ENCODE peak calls at places on chromosome 11, in ten cellular contexts. One of them, this sample, is unnamed.

GRCh38 chr11:120893431-120894206 is 130.3 kb upstream of the TBCEL start:
- DNase-seq in upper lobe of right lung: no peak
- DNase-seq in LNCaP clone FGC: no peak
- DNase-seq in IMR-90: no peak
- DNase-seq in A549: no peak
- DNase-seq in colonic mucosa: no peak
- DNase-seq in Calu3: no peak
- DNase-seq in neural crest cell: no peak
- DNase-seq in mammary epithelial cell: no peak
- DNase-seq in nephron progenitor cell: no peak
- DNase-seq in this sample: no peak

GRCh38 chr11:78085972-78086371 is 6.3 kb upstream of the NDUFC2 start:
- DNase-seq in upper lobe of right lung: no peak
- DNase-seq in LNCaP clone FGC: no peak
- DNase-seq in IMR-90: no peak
- DNase-seq in A549: no peak
- DNase-seq in colonic mucosa: no peak
- DNase-seq in Calu3: no peak
- DNase-seq in neural crest cell: no peak
- DNase-seq in mammary epithelial cell: no peak
- DNase-seq in nephron progenitor cell: no peak
- DNase-seq in this sample: no peak

GRCh38 chr11:64341851-64342791 is 2.1 kb downstream of the CCDC88B start:
- DNase-seq in upper lobe of right lung: peak
- DNase-seq in LNCaP clone FGC: peak
- DNase-seq in IMR-90: peak
- DNase-seq in A549: peak
- DNase-seq in colonic mucosa: peak
- DNase-seq in Calu3: peak
- DNase-seq in neural crest cell: peak
- DNase-seq in mammary epithelial cell: peak
- DNase-seq in nephron progenitor cell: peak
- DNase-seq in this sample: peak

GRCh38 chr11:81359476-81359875 is 1374.2 kb downstream of the FAM181B start:
- DNase-seq in upper lobe of right lung: no peak
- DNase-seq in LNCaP clone FGC: no peak
- DNase-seq in IMR-90: no peak
- DNase-seq in A549: no peak
- DNase-seq in colonic mucosa: no peak
- DNase-seq in Calu3: no peak
- DNase-seq in neural crest cell: no peak
- DNase-seq in mammary epithelial cell: no peak
- DNase-seq in nephron progenitor cell: no peak
- DNase-seq in this sample: no peak

GRCh38 chr11:125114518-125114917 is 3.1 kb upstream of the TMEM218 start:
- DNase-seq in upper lobe of right lung: no peak
- DNase-seq in LNCaP clone FGC: no peak
- DNase-seq in IMR-90: no peak
- DNase-seq in A549: peak
- DNase-seq in colonic mucosa: no peak
- DNase-seq in Calu3: no peak
- DNase-seq in neural crest cell: no peak
- DNase-seq in mammary epithelial cell: no peak
- DNase-seq in nephron progenitor cell: no peak
- DNase-seq in this sample: no peak

GRCh38 chr11:119100246-119100959 is 1.2 kb downstream of the DPAGT1 start:
- DNase-seq in upper lobe of right lung: no peak
- DNase-seq in LNCaP clone FGC: no peak
- DNase-seq in IMR-90: peak
- DNase-seq in A549: peak
- DNase-seq in colonic mucosa: no peak
- DNase-seq in Calu3: peak
- DNase-seq in neural crest cell: no peak
- DNase-seq in mammary epithelial cell: peak
- DNase-seq in nephron progenitor cell: no peak
- DNase-seq in this sample: no peak

GRCh38 chr11:74325649-74326645 is 14.5 kb upstream of the P4HA3 start:
- DNase-seq in upper lobe of right lung: peak
- DNase-seq in LNCaP clone FGC: peak
- DNase-seq in IMR-90: peak
- DNase-seq in A549: no peak
- DNase-seq in colonic mucosa: peak
- DNase-seq in Calu3: no peak
- DNase-seq in neural crest cell: no peak
- DNase-seq in mammary epithelial cell: no peak
- DNase-seq in nephron progenitor cell: no peak
- DNase-seq in this sample: no peak

GRCh38 chr11:84564180-84564866 is 1062.8 kb downstream of the DLG2 start:
- DNase-seq in upper lobe of right lung: no peak
- DNase-seq in LNCaP clone FGC: peak
- DNase-seq in IMR-90: peak
- DNase-seq in A549: peak
- DNase-seq in colonic mucosa: peak
- DNase-seq in Calu3: peak
- DNase-seq in neural crest cell: peak
- DNase-seq in mammary epithelial cell: peak
- DNase-seq in nephron progenitor cell: peak
- DNase-seq in this sample: peak

GRCh38 chr11:45354976-45355705 is 69.0 kb upstream of the SYT13 start:
- DNase-seq in upper lobe of right lung: peak
- DNase-seq in LNCaP clone FGC: no peak
- DNase-seq in IMR-90: peak
- DNase-seq in A549: peak
- DNase-seq in colonic mucosa: peak
- DNase-seq in Calu3: peak
- DNase-seq in neural crest cell: peak
- DNase-seq in mammary epithelial cell: peak
- DNase-seq in nephron progenitor cell: peak
- DNase-seq in this sample: peak

GRCh38 chr11:128691802-128692749 is 1.8 kb upstream of the FLI1 start:
- DNase-seq in upper lobe of right lung: no peak
- DNase-seq in LNCaP clone FGC: no peak
- DNase-seq in IMR-90: no peak
- DNase-seq in A549: no peak
- DNase-seq in colonic mucosa: no peak
- DNase-seq in Calu3: no peak
- DNase-seq in neural crest cell: no peak
- DNase-seq in mammary epithelial cell: no peak
- DNase-seq in nephron progenitor cell: peak
- DNase-seq in this sample: peak

GRCh38 chr11:87256694-87257340 is 219.1 kb downstream of the TMEM135 start:
- DNase-seq in upper lobe of right lung: no peak
- DNase-seq in LNCaP clone FGC: no peak
- DNase-seq in IMR-90: peak
- DNase-seq in A549: no peak
- DNase-seq in colonic mucosa: no peak
- DNase-seq in Calu3: no peak
- DNase-seq in neural crest cell: no peak
- DNase-seq in mammary epithelial cell: no peak
- DNase-seq in nephron progenitor cell: no peak
- DNase-seq in this sample: no peak

GRCh38 chr11:113553235-113553634 is 78.0 kb upstream of the DRD2 start:
- DNase-seq in upper lobe of right lung: no peak
- DNase-seq in LNCaP clone FGC: no peak
- DNase-seq in IMR-90: peak
- DNase-seq in A549: peak
- DNase-seq in colonic mucosa: no peak
- DNase-seq in Calu3: no peak
- DNase-seq in neural crest cell: no peak
- DNase-seq in mammary epithelial cell: peak
- DNase-seq in nephron progenitor cell: no peak
- DNase-seq in this sample: no peak

GRCh38 chr11:113555071-113555739 is 80.0 kb upstream of the DRD2 start:
- DNase-seq in upper lobe of right lung: no peak
- DNase-seq in LNCaP clone FGC: no peak
- DNase-seq in IMR-90: no peak
- DNase-seq in A549: no peak
- DNase-seq in colonic mucosa: no peak
- DNase-seq in Calu3: no peak
- DNase-seq in neural crest cell: no peak
- DNase-seq in mammary epithelial cell: no peak
- DNase-seq in nephron progenitor cell: no peak
- DNase-seq in this sample: no peak

GRCh38 chr11:113554531-113554930 is 79.3 kb upstream of the DRD2 start:
- DNase-seq in upper lobe of right lung: no peak
- DNase-seq in LNCaP clone FGC: no peak
- DNase-seq in IMR-90: no peak
- DNase-seq in A549: no peak
- DNase-seq in colonic mucosa: no peak
- DNase-seq in Calu3: no peak
- DNase-seq in neural crest cell: no peak
- DNase-seq in mammary epithelial cell: no peak
- DNase-seq in nephron progenitor cell: no peak
- DNase-seq in this sample: no peak

GRCh38 chr11:113552271-113552670 is 77.1 kb upstream of the DRD2 start:
- DNase-seq in upper lobe of right lung: no peak
- DNase-seq in LNCaP clone FGC: no peak
- DNase-seq in IMR-90: no peak
- DNase-seq in A549: no peak
- DNase-seq in colonic mucosa: no peak
- DNase-seq in Calu3: no peak
- DNase-seq in neural crest cell: no peak
- DNase-seq in mammary epithelial cell: no peak
- DNase-seq in nephron progenitor cell: no peak
- DNase-seq in this sample: no peak

DNA sequence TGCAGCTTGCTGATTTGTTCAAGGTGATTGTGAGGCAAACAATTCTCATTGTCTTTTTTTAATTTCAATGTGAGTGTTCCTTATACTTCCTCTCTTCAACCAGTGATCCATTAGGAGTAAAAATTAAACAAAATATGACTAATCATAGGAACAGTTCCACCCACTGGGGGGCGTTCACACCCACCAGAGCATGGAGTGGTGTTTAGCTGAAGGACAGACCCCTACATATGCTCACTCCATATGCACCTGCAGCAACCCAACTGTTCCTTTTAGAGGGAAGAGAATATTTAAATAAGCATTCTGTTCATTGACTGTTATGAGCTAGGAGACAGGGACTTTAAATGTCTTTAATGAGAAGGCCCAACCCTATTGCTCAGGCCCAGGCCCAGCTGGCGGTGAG is 78.7 kb upstream of the DRD2 start:
- DNase-seq in upper lobe of right lung: no peak
- DNase-seq in LNCaP clone FGC: no peak
- DNase-seq in IMR-90: no peak
- DNase-seq in A549: no peak
- DNase-seq in colonic mucosa: no peak
- DNase-seq in Calu3: no peak
- DNase-seq in neural crest cell: no peak
- DNase-seq in mammary epithelial cell: no peak
- DNase-seq in nephron progenitor cell: no peak
- DNase-seq in this sample: peak
- TF ChIP-seq CTCF in upper lobe of right lung: no peak
- TF ChIP-seq CTCF in LNCaP clone FGC: peak
- TF ChIP-seq CTCF in IMR-90: no peak
- TF ChIP-seq CTCF in A549: no peak
- TF ChIP-seq CTCF in colonic mucosa: no peak
- TF ChIP-seq CTCF in Calu3: no peak
- TF ChIP-seq CTCF in neural crest cell: no peak
- TF ChIP-seq CTCF in mammary epithelial cell: no peak
- TF ChIP-seq CTCF in nephron progenitor cell: no peak
- TF ChIP-seq CTCF in this sample: no peak

GRCh38 chr11:109317726-109318125 is 104.3 kb upstream of the C11orf87 start:
- DNase-seq in upper lobe of right lung: no peak
- DNase-seq in LNCaP clone FGC: no peak
- DNase-seq in IMR-90: no peak
- DNase-seq in A549: no peak
- DNase-seq in colonic mucosa: no peak
- DNase-seq in Calu3: no peak
- DNase-seq in neural crest cell: no peak
- DNase-seq in mammary epithelial cell: peak
- DNase-seq in nephron progenitor cell: no peak
- DNase-seq in this sample: no peak

DNA sequence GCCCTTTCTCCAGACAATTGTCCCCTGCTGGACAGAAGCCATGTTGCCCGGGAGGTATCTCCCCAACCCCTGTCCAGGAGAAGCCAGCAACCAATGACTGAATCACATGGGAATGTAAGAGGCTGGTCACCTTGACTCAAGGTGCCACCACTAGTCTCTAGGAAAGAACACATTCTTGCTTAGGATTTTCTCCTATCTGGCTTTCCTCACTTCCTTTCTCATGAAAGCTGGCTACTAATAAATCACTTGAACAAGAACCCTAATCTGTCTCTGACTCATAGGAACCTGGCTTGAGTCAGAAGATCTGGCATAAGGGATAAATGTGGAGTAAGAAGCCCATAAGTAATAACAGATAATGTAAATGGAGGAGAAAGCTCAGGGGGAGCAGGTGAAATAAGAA is 101.4 kb upstream of the C11orf87 start:
- DNase-seq in upper lobe of right lung: no peak
- DNase-seq in LNCaP clone FGC: no peak
- DNase-seq in IMR-90: peak
- DNase-seq in A549: peak
- DNase-seq in colonic mucosa: no peak
- DNase-seq in Calu3: no peak
- DNase-seq in neural crest cell: no peak
- DNase-seq in mammary epithelial cell: peak
- DNase-seq in nephron progenitor cell: no peak
- DNase-seq in this sample: no peak
- TF ChIP-seq CTCF in upper lobe of right lung: no peak
- TF ChIP-seq CTCF in LNCaP clone FGC: no peak
- TF ChIP-seq CTCF in IMR-90: no peak
- TF ChIP-seq CTCF in A549: no peak
- TF ChIP-seq CTCF in colonic mucosa: no peak
- TF ChIP-seq CTCF in Calu3: no peak
- TF ChIP-seq CTCF in neural crest cell: no peak
- TF ChIP-seq CTCF in mammary epithelial cell: no peak
- TF ChIP-seq CTCF in nephron progenitor cell: no peak
- TF ChIP-seq CTCF in this sample: no peak

DNA sequence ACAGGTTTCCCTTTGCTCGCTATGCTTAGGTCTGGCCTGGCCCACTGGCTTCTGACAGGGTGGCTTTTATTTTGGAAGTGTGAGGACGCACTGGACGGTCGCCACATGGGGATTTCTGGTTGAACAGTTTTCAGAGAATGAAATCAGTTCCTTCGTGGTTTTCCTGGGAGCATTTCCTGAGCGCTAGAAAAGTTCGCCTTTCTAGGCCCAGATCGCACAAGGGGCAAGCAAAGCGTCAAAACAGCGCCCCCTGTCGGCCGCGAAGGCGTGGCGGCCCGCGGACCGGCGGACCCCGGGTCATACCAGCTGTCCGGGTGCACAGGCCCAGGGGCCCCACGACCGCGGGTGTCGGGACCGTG is 12.7 kb upstream of the CYP2R1 start:
- DNase-seq in upper lobe of right lung: peak
- DNase-seq in LNCaP clone FGC: no peak
- DNase-seq in IMR-90: peak
- DNase-seq in A549: peak
- DNase-seq in colonic mucosa: peak
- DNase-seq in Calu3: peak
- DNase-seq in neural crest cell: no peak
- DNase-seq in mammary epithelial cell: no peak
- DNase-seq in nephron progenitor cell: peak
- DNase-seq in this sample: peak
- TF ChIP-seq CTCF in upper lobe of right lung: peak
- TF ChIP-seq CTCF in LNCaP clone FGC: no peak
- TF ChIP-seq CTCF in IMR-90: peak
- TF ChIP-seq CTCF in A549: peak
- TF ChIP-seq CTCF in colonic mucosa: peak
- TF ChIP-seq CTCF in Calu3: peak
- TF ChIP-seq CTCF in neural crest cell: peak
- TF ChIP-seq CTCF in mammary epithelial cell: peak
- TF ChIP-seq CTCF in nephron progenitor cell: peak
- TF ChIP-seq CTCF in this sample: peak

GRCh38 chr11:31419669-31420068 is 50.0 kb downstream of the DNAJC24 start:
- DNase-seq in upper lobe of right lung: no peak
- DNase-seq in LNCaP clone FGC: no peak
- DNase-seq in IMR-90: peak
- DNase-seq in A549: no peak
- DNase-seq in colonic mucosa: no peak
- DNase-seq in Calu3: no peak
- DNase-seq in neural crest cell: no peak
- DNase-seq in mammary epithelial cell: no peak
- DNase-seq in nephron progenitor cell: no peak
- DNase-seq in this sample: no peak
- TF ChIP-seq CTCF in upper lobe of right lung: no peak
- TF ChIP-seq CTCF in LNCaP clone FGC: no peak
- TF ChIP-seq CTCF in IMR-90: no peak
- TF ChIP-seq CTCF in A549: no peak
- TF ChIP-seq CTCF in colonic mucosa: no peak
- TF ChIP-seq CTCF in Calu3: no peak
- TF ChIP-seq CTCF in neural crest cell: no peak
- TF ChIP-seq CTCF in mammary epithelial cell: no peak
- TF ChIP-seq CTCF in nephron progenitor cell: no peak
- TF ChIP-seq CTCF in this sample: no peak

This sample was measured in endothelial cell.